ENCODE peak calls at places on chromosomes 1 and 21, in eight cellular contexts. I is fibroblast of lung; S is body of pancreas; E is CD8-positive, alpha-beta T cell; W is endothelial cell of umbilical vein; Z is IMR-90; B is Caco-2; L is GM23248. X is an unnamed sample. For H3K4me1, the result is how much of the 10 kb centered on the place peaks cover.

GRCh38 chr21:32389337-32390015 is 3.3 kb downstream of the URB1 start:
- DNase-seq in L (peak), I (peak), B (no peak), Z (peak), E (no peak), S (no peak), W (no peak), X (no peak)

GRCh38 chr1:44707959-44708831 is 22.8 kb downstream of the RNU5D-1 start:
- DNase-seq in B (no peak), S (peak), Z (peak), I (peak), W (peak), E (no peak), L (peak), X (no peak)

GRCh38 chr1:35555601-35556477 is 1.4 kb downstream of the KIAA0319L start:
- DNase-seq in E (no peak), I (peak), W (no peak), Z (peak), L (peak), S (no peak), B (peak), X (no peak)

GRCh38 chr1:231499148-231499763 is 29.2 kb upstream of the TSNAX start:
- DNase-seq in L (no peak), I (no peak), S (no peak), W (no peak), B (no peak), E (no peak), Z (no peak), X (no peak)

GRCh38 chr1:30724175-30724574 is 790 bp upstream of the MATN1 start:
- DNase-seq in W (no peak), E (no peak), S (no peak), B (no peak), Z (no peak), L (no peak), I (no peak), X (no peak)

GRCh38 chr1:222053790-222054294 is 312.0 kb upstream of the DUSP10 start:
- DNase-seq in S (no peak), W (no peak), B (no peak), E (no peak), I (no peak), L (peak), Z (no peak), X (no peak)

GRCh38 chr1:91018006-91018405 is 3.8 kb downstream of the ZNF644 start:
- DNase-seq in S (no peak), E (no peak), I (no peak), B (no peak), Z (no peak), W (no peak), L (peak), X (no peak)

GRCh38 chr21:41966872-41967621 is 13.2 kb upstream of the C2CD2 start:
- DNase-seq in E (no peak), Z (no peak), S (no peak), W (no peak), B (no peak), I (no peak), L (no peak), X (no peak)

GRCh38 chr21:31872072-31872451 is 758 bp upstream of the HUNK start:
- DNase-seq in W (no peak), Z (no peak), E (no peak), L (no peak), B (no peak), I (no peak), S (no peak), X (no peak)

GRCh38 chr1:53938136-53938830 is 7.2 kb downstream of the IFT25 start:
- DNase-seq in L (peak), I (peak), E (no peak), W (no peak), B (no peak), S (no peak), Z (peak), X (no peak)

GRCh38 chr1:96253281-96254035 is 468.1 kb upstream of the PTBP2 start:
- DNase-seq in W (no peak), L (peak), Z (peak), B (no peak), S (no peak), I (no peak), E (no peak), X (no peak)

GRCh38 chr1:15027515-15027948 is 126.0 kb upstream of the TMEM51 start:
- DNase-seq in Z (peak), L (peak), I (peak), E (no peak), S (peak), W (peak), B (peak), X (peak)

GRCh38 chr1:197577580-197577979 is 197.7 kb downstream of the DENND1B start:
- DNase-seq in L (no peak), Z (peak), E (no peak), I (peak), S (no peak), W (no peak), B (no peak), X (no peak)

GRCh38 chr1:210689741-210690635 is 361.3 kb downstream of the HHAT start:
- DNase-seq in S (no peak), B (no peak), W (no peak), L (no peak), I (peak), Z (no peak), E (no peak), X (no peak)

GRCh38 chr1:235908742-235909520 is 42.2 kb upstream of the LYST start:
- DNase-seq in Z (peak), W (peak), I (peak), S (no peak), B (no peak), E (no peak), L (peak), X (no peak)

GRCh38 chr1:200379940-200380588 is 29.8 kb downstream of the ZNF281 start:
- DNase-seq in I (no peak), S (no peak), E (no peak), L (no peak), W (no peak), B (no peak), Z (no peak), X (no peak)

GRCh38 chr1:234853906-234854647 is 244.1 kb upstream of the IRF2BP2 start:
- DNase-seq in I (peak), E (no peak), S (no peak), L (peak), W (no peak), B (no peak), Z (peak), X (no peak)

GRCh38 chr1:3292868-3293562 is 161.4 kb upstream of the ARHGEF16 start:
- DNase-seq in Z (no peak), I (peak), B (peak), E (no peak), S (no peak), L (no peak), W (no peak), X (no peak)

GRCh38 chr1:187476671-187477070 is 647.9 kb downstream of the PLA2G4A start:
- DNase-seq in I (no peak), E (no peak), B (no peak), Z (peak), W (peak), S (no peak), L (peak), X (no peak)

GRCh38 chr1:110337704-110338199 is 1.4 kb upstream of the RBM15 start:
- DNase-seq in Z (no peak), W (no peak), E (peak), B (peak), L (peak), S (peak), I (no peak), X (peak)

GRCh38 chr21:33937931-33938339 is 22.3 kb upstream of the ATP5PO start:
- DNase-seq in B (no peak), L (no peak), I (no peak), Z (no peak), E (peak), S (no peak), W (no peak), X (no peak)

GRCh38 chr1:113488576-113489177 is 98.4 kb downstream of the MAGI3 start:
- DNase-seq in S (no peak), W (no peak), E (no peak), Z (no peak), L (peak), I (no peak), B (peak), X (no peak)

GRCh38 chr1:182803846-182804245 is 14.3 kb downstream of the NPL start:
- DNase-seq in B (no peak), I (no peak), W (no peak), L (no peak), E (no peak), S (no peak), Z (no peak), X (no peak)

GRCh38 chr1:167950569-167950968 is 13.7 kb upstream of the MPC2 start:
- DNase-seq in Z (no peak), B (no peak), I (no peak), E (no peak), L (no peak), S (no peak), W (no peak), X (no peak)

GRCh38 chr1:228010921-228011320 is 4.1 kb downstream of the WNT3A start:
- DNase-seq in S (no peak), L (no peak), E (no peak), Z (no peak), I (no peak), W (no peak), B (no peak), X (peak)

GRCh38 chr21:36926989-36927695 is 39.3 kb downstream of the HLCS start:
- DNase-seq in L (no peak), B (no peak), E (no peak), Z (peak), W (no peak), I (no peak), S (no peak), X (no peak)
- H3K4me1 ChIP-seq in L (under half), B (under half), E (under half), Z (under half), W (under half), I (under half), S (under half), X (under half)

DNA sequence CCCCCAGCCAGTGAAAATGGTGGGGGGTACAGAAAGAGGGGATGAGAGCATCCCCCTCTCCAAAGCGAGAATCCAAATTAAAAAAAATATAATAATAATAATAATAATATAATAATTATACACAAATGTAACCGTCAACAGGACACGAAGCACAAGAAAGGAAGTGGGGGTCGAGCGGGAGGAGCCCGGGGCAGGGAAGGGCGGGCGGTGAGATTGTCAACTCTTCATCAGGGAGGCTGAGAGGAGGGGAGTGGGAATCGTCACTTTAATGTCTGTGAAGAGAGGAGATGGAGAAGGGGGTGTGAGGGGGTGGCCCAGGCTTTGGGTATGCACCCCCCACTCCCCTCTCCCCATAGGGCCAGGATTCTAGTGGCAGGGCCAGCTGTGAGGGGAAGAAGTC is 33.2 kb downstream of the MEF2D start:
- DNase-seq in L (no peak), E (no peak), I (no peak), S (no peak), B (no peak), W (no peak), Z (no peak), X (no peak)
- H3K4me1 ChIP-seq in L (under half), E (under half), I (under half), S (under half), B (under half), W (under half), Z (under half), X (under half)

GRCh38 chr21:28781602-28782274 is 210.9 kb downstream of the LTN1 start:
- DNase-seq in B (peak), L (peak), E (no peak), Z (peak), S (no peak), I (no peak), W (peak), X (no peak)
- H3K4me1 ChIP-seq in B (under half), L (under half), E (under half), Z (under half), S (under half), I (under half), W (under half), X (under half)

GRCh38 chr1:18901952-18902522 is 318 bp downstream of the ALDH4A1 start:
- DNase-seq in B (no peak), S (no peak), W (no peak), E (no peak), I (peak), L (peak), Z (no peak), X (no peak)
- H3K4me1 ChIP-seq in B (under half), S (under half), W (under half), E (under half), I (under half), L (under half), Z (under half), X (under half)

GRCh38 chr1:62794047-62794446 is 10.1 kb downstream of the ATG4C start:
- DNase-seq in S (no peak), W (no peak), I (no peak), L (no peak), Z (no peak), E (no peak), B (no peak), X (no peak)
- H3K4me1 ChIP-seq in S (under half), W (under half), I (under half), L (under half), Z (under half), E (under half), B (under half), X (under half)

DNA sequence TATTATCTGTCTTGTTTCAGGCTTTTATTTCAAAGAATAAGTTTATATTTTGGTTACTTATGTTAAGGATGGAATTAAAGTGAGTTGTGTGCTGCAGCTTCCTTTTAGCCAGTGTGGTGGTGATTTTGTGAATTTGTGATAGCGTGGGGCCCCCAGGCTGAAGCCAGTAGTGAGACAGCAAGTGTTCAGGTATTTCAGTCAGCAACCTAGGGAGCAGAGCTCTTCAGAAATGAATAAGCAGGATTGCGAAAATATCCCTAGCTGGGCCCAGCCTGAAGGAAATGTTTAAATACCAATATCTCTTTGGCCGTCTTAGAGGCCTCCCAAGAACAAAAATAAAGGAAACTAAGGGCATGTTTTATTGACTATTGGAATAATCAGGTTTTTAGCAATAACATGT is 150.8 kb upstream of the C1orf105 start:
- DNase-seq in W (no peak), Z (peak), E (no peak), B (peak), I (peak), S (no peak), L (peak), X (no peak)
- H3K4me1 ChIP-seq in W (under half), Z (under half), E (under half), B (under half), I (under half), S (half or more), L (half or more), X (under half)

GRCh38 chr1:11802616-11802972 is 3.2 kb downstream of the MTHFR start:
- DNase-seq in L (peak), W (peak), I (no peak), Z (peak), S (no peak), B (no peak), E (no peak), X (no peak)
- H3K4me1 ChIP-seq in L (under half), W (half or more), I (under half), Z (under half), S (under half), B (under half), E (under half), X (under half)

DNA sequence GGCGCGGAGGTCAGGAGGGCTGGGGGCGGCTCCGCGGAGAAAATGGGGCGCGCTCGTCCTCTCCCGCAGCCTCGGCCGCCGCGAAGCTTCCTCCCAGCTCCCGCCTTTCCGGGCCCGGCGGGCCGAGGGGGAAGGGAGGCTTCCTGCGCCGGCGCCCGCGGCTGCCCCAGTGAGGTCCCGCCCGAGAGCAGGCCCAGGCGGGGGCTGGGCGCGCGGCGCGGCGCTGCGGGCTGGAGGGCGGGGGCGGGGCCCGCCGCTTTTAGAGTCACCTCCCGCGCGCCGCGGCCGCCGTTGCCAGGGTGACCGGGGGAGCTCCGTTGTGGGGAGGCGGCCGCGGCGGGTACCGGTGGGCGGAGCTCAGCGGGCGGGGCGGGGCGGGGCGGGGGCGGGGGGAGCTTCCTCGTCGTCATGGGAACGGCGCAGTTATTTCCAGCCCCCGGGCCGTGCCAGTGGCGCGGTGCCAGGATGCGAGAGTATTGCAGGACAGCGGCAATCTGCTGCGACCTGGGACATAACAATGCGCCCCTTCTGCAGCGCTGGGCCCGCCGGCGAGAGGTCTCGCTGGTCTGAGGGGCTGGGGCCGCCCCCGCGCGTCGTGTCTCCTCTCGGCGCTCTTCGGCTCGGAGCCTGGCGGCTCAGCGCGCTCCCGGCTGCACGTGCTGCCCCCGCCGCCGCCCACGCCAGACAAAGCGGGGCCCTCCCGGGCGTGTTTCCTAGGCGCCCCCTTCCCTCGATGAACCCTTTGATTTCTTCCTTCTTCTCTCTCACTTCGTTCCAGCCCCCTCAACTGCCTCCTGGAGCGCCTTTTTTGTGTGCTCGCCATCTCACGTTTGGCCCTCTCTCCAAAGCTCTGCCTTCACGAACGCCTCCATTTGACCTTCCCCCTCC is 16.9 kb downstream of the IER5 start:
- DNase-seq in W (peak), Z (peak), L (peak), I (peak), E (peak), B (peak), S (peak), X (peak)
- H3K4me1 ChIP-seq in W (half or more), Z (under half), L (under half), I (under half), E (under half), B (half or more), S (under half), X (under half)

GRCh38 chr1:199170711-199171110 is 531.9 kb downstream of the PTPRC start:
- DNase-seq in E (no peak), Z (peak), B (no peak), I (peak), W (no peak), S (no peak), L (peak), X (no peak)

GRCh38 chr1:199176713-199177112 is 537.9 kb downstream of the PTPRC start:
- DNase-seq in L (no peak), E (no peak), B (no peak), I (no peak), W (no peak), Z (no peak), S (no peak), X (no peak)

GRCh38 chr1:199172286-199173124 is 533.7 kb downstream of the PTPRC start:
- DNase-seq in B (no peak), L (peak), W (no peak), E (no peak), S (no peak), Z (peak), I (peak), X (no peak)

GRCh38 chr1:199173356-199173755 is 534.5 kb downstream of the PTPRC start:
- DNase-seq in W (no peak), I (peak), B (no peak), Z (peak), L (peak), S (no peak), E (no peak), X (no peak)

DNA sequence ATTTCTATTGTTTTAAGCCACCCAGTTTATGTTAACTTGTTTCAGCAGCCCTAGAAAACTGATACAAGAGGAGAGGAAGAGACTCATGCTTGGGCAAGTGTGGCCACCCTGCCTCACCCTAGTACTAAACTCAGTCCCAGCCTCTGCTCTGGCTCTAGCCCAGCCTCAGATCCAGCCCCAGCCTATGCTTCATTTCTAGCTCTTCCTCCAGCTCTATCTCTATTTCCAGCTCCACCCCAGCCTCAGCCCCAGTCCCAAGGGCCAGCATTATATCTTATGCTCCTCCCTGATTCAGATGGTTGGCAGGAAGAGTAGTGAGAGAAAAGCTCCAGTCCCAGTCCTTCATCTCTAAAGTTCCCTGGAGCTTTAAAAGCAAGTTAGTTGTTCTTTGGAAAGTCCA is 535.5 kb downstream of the PTPRC start:
- DNase-seq in E (no peak), I (no peak), S (no peak), B (no peak), W (no peak), Z (no peak), L (no peak), X (no peak)
- H3K4me1 ChIP-seq in E (under half), I (under half), S (under half), B (under half), W (under half), Z (under half), L (under half), X (under half)

GRCh38 chr1:204997616-204998015 is 45.4 kb upstream of the CNTN2 start:
- DNase-seq in W (no peak), Z (no peak), S (no peak), E (no peak), L (no peak), I (no peak), B (no peak), X (no peak)
- H3K4me1 ChIP-seq in W (under half), Z (under half), S (under half), E (under half), L (under half), I (under half), B (under half), X (under half)

X was measured in aorta.